ENCODE peak calls at places on chromosome 21, in six cellular contexts. R is Calu3; J is cardiac fibroblast; Z is NCI-H2029 treated with DMSO at 0.1 percent for 48 hours; Y is central memory CD8-positive, alpha-beta T cell; E is dorsolateral prefrontal cortex. O is an unnamed sample.

GRCh38 chr21:45981154-45981606 is 390 bp upstream of the COL6A1 start:
- DNase-seq in E (peak; percentile 63), R (peak; percentile 50), J (peak; percentile 95), Z (no peak), Y (no peak), O (peak; percentile 60)

GRCh38 chr21:41769933-41770332 is 3.1 kb upstream of the RIPK4 start:
- DNase-seq in Z (peak; percentile 13), E (no peak), J (no peak), Y (no peak), R (no peak), O (no peak)

GRCh38 chr21:26085882-26086281 is 84.7 kb downstream of the APP start:
- DNase-seq in Y (no peak), R (no peak), J (no peak), E (no peak), Z (no peak), O (no peak)

GRCh38 chr21:35974801-35975200 is 85.5 kb downstream of the SETD4 start:
- DNase-seq in J (no peak), E (no peak), Y (no peak), R (peak; percentile 39), Z (peak; percentile 91), O (no peak)

GRCh38 chr21:38769253-38769780 is 36.4 kb upstream of the ETS2 start:
- DNase-seq in J (peak; percentile 38), Y (no peak), Z (no peak), R (no peak), E (no peak), O (no peak)

GRCh38 chr21:14533555-14534400 is 12.3 kb downstream of the SAMSN1 start:
- DNase-seq in Z (no peak), J (peak; percentile 55), E (no peak), R (peak; percentile 10), Y (no peak), O (no peak)

GRCh38 chr21:32524010-32524719 is 61.2 kb downstream of the TCP10L start:
- DNase-seq in R (no peak), Z (no peak), Y (no peak), J (peak; percentile 92), E (no peak), O (no peak)

GRCh38 chr21:15895142-15896106 is 165.6 kb downstream of the USP25 start:
- DNase-seq in Z (no peak), Y (no peak), E (no peak), J (peak; percentile 14), R (no peak), O (no peak)

GRCh38 chr21:44989538-44989888 is 49.7 kb downstream of the SLX9 start:
- DNase-seq in Z (no peak), R (no peak), Y (no peak), E (no peak), J (peak; percentile 56), O (no peak)

GRCh38 chr21:28818663-28819278 is 173.9 kb downstream of the LTN1 start:
- DNase-seq in E (no peak), Y (no peak), J (peak; percentile 68), Z (no peak), R (no peak), O (no peak)

GRCh38 chr21:45724345-45724961 is 80.9 kb downstream of the PCBP3 start:
- DNase-seq in J (no peak), E (peak; percentile 30), Y (no peak), R (no peak), Z (no peak), O (peak; percentile 51)

GRCh38 chr21:44765231-44766013 is 36.2 kb downstream of the UBE2G2 start:
- DNase-seq in J (peak; percentile 42), Z (peak; percentile 27), R (no peak), E (no peak), Y (peak; percentile 25), O (no peak)

GRCh38 chr21:44356636-44357035 is 3.2 kb downstream of the TRPM2 start:
- DNase-seq in E (no peak), Y (no peak), J (no peak), Z (no peak), R (no peak), O (no peak)

GRCh38 chr21:31447477-31447876 is 103.4 kb upstream of the TIAM1 start:
- DNase-seq in E (no peak), Z (no peak), Y (no peak), J (peak; percentile 39), R (no peak), O (no peak)

GRCh38 chr21:28421716-28422480 is 570.8 kb downstream of the LTN1 start:
- DNase-seq in E (no peak), J (peak; percentile 84), Z (no peak), Y (no peak), R (no peak), O (no peak)

GRCh38 chr21:32578107-32578691 is 7.1 kb downstream of the TCP10L start:
- DNase-seq in Z (no peak), E (no peak), Y (no peak), J (peak; percentile 17), R (peak; percentile 19), O (no peak)

GRCh38 chr21:16912075-16912474 is 600.8 kb upstream of the CXADR start:
- DNase-seq in Y (no peak), E (no peak), J (no peak), R (no peak), Z (no peak), O (no peak)

GRCh38 chr21:44085491-44086321 is 21.5 kb upstream of the PWP2 start:
- DNase-seq in E (peak; percentile 70), J (peak; percentile 17), Z (no peak), Y (no peak), R (no peak), O (peak; percentile 87)

GRCh38 chr21:36994501-36995189 is 11.9 kb upstream of the RIPPLY3 start:
- DNase-seq in R (no peak), J (no peak), Z (no peak), E (no peak), Y (no peak), O (no peak)

GRCh38 chr21:19048088-19048672 is 644.6 kb upstream of the TMPRSS15 start:
- DNase-seq in J (no peak), R (no peak), Z (no peak), E (no peak), Y (no peak), O (no peak)

GRCh38 chr21:28334407-28334806 is 658.3 kb downstream of the LTN1 start:
- DNase-seq in Y (no peak), J (no peak), Z (no peak), E (no peak), R (no peak), O (peak; percentile 36)

GRCh38 chr21:37073417-37074194 is 552 bp downstream of the TTC3 start:
- DNase-seq in Z (no peak), J (peak; percentile 48), Y (peak; percentile 64), R (peak; percentile 20), E (peak; percentile 76), O (peak; percentile 79)

GRCh38 chr21:34881894-34882371 is 167.2 kb downstream of the RUNX1 start:
- DNase-seq in Y (no peak), R (no peak), J (peak; percentile 72), E (no peak), Z (no peak), O (no peak)

O was measured in head of caudate nucleus.